ENCODE peak calls at places on chromosomes 3 and 15, in eight cellular contexts. E, V, K, X, P, S, I and B are unnamed samples.

GRCh38 chr3:184242297-184242685 is 6.5 kb downstream of the ALG3 start:
- DNase-seq in P (no peak), E (no peak), X (no peak), K (no peak), S (no peak), V (no peak), I (no peak), B (no peak)

GRCh38 chr15:74253276-74253921 is 17.3 kb downstream of the CCDC33 start:
- DNase-seq in X (no peak), K (no peak), I (no peak), E (no peak), V (no peak), P (no peak), S (no peak), B (peak; percentile 17)

GRCh38 chr3:72368331-72368975 is 479.8 kb downstream of the SHQ1 start:
- DNase-seq in V (no peak), I (no peak), X (no peak), S (no peak), E (peak; percentile 34), P (no peak), K (no peak), B (no peak)

GRCh38 chr15:79673416-79674123 is 223.2 kb downstream of the MTHFS start:
- DNase-seq in S (no peak), E (peak; percentile 13), P (no peak), I (no peak), V (no peak), X (no peak), K (no peak), B (peak; percentile 47)

GRCh38 chr3:36653095-36653494 is 111.3 kb downstream of the DCLK3 start:
- DNase-seq in S (no peak), P (no peak), K (no peak), V (no peak), I (no peak), X (no peak), E (peak; percentile 33), B (no peak)

GRCh38 chr15:67178569-67179210 is 75.8 kb downstream of the AAGAB start:
- DNase-seq in K (no peak), E (peak; percentile 98), P (no peak), S (no peak), V (peak; percentile 45), I (no peak), X (peak; percentile 41), B (peak; percentile 92)

GRCh38 chr15:75193272-75193671 is 8.4 kb upstream of the C15orf39 start:
- DNase-seq in K (no peak), S (no peak), E (no peak), V (no peak), P (no peak), X (no peak), I (no peak), B (no peak)

GRCh38 chr3:47433796-47434195 is 41.9 kb downstream of the SCAP start:
- DNase-seq in P (peak; percentile 15), S (no peak), K (no peak), X (no peak), V (no peak), E (no peak), I (no peak), B (no peak)

GRCh38 chr15:74525946-74526345 is 15.1 kb upstream of the ARID3B start:
- DNase-seq in K (no peak), P (no peak), E (peak; percentile 70), I (no peak), X (no peak), V (no peak), S (no peak), B (no peak)

GRCh38 chr3:71752911-71753715 is 542 bp upstream of the GPR27 start:
- DNase-seq in K (no peak), X (no peak), V (no peak), I (no peak), P (no peak), S (no peak), E (no peak), B (no peak)

GRCh38 chr15:100602822-100603393 is 519 bp downstream of the ASB7 start:
- DNase-seq in E (no peak), I (peak; percentile 73), P (no peak), V (no peak), S (no peak), K (no peak), X (peak; percentile 87), B (peak; percentile 32)

GRCh38 chr3:151067158-151067557 is 18.3 kb upstream of the MED12L start:
- DNase-seq in I (no peak), P (no peak), X (no peak), V (no peak), E (peak; percentile 6), K (no peak), S (no peak), B (no peak)

GRCh38 chr3:136567599-136568188 is 184.5 kb downstream of the STAG1 start:
- DNase-seq in I (no peak), E (no peak), X (no peak), S (no peak), K (no peak), V (no peak), P (no peak), B (no peak)

GRCh38 chr15:20658024-20658423 is 116.4 kb upstream of the GOLGA6L6 start:
- DNase-seq in I (no peak), V (no peak), P (no peak), S (no peak), K (no peak), E (no peak), X (no peak), B (no peak)
- H3K9me3 ChIP-seq in I (no peaks in the 10 kb centered on the region), V (no peaks in the 10 kb centered on the region), P (no peaks in the 10 kb centered on the region), S (no peaks in the 10 kb centered on the region), K (no peaks in the 10 kb centered on the region), E (no peaks in the 10 kb centered on the region), X (no peaks in the 10 kb centered on the region), B (no peaks in the 10 kb centered on the region)

GRCh38 chr15:25247418-25248030 is 191.3 kb downstream of the UBE3A start:
- DNase-seq in S (no peak), I (peak; percentile 7), E (no peak), P (no peak), K (no peak), V (no peak), X (peak; percentile 62), B (no peak)

GRCh38 chr15:25245801-25246622 is 192.8 kb downstream of the UBE3A start:
- DNase-seq in X (peak; percentile 72), V (peak; percentile 9), K (no peak), S (no peak), I (peak; percentile 6), E (no peak), P (peak; percentile 43), B (no peak)

GRCh38 chr15:25248583-25249235 is 190.1 kb downstream of the UBE3A start:
- DNase-seq in X (peak; percentile 69), P (no peak), S (no peak), I (peak; percentile 1), E (no peak), V (peak; percentile 14), K (no peak), B (no peak)

GRCh38 chr15:25244731-25245585 is 193.9 kb downstream of the UBE3A start:
- DNase-seq in V (peak; percentile 5), X (peak; percentile 69), E (no peak), I (peak; percentile 5), S (no peak), K (no peak), P (peak; percentile 46), B (no peak)

DNA sequence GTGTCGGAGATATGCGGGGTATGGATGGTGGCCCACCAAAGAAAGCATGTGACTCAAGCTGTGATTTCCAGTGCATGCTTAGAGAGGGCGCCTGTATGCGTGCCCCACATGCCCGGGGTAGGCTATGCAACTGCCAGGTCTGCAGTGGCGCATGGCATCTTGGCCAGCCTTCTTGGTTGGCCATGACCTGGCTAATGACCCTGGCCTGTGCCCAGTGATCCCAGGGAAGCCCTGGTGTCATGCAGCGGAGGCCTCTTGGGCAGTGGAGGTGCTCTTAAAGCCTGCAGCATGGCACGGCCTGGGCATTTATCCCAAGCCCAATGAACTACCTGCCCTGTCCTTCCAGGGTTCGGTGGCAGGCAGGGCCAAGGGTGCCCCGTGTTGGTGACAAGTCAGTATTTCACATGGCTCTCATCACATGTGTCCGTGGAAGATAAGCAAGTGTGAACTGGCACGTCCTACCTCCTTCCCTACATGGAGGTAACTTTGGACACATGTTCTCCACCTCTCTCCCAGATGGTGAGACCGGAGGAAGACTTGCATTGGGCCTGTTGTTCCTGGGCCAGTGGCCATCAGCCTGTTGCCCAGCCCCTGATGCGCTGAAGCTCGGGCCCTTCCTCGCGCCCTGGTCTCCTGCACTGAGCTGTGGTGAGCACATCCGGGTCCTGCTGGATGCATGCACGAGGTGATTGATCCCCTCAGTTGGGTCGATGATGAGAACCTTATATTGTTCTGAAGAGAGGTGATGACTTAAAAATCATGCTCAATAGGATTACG is 192.0 kb downstream of the UBE3A start:
- DNase-seq in X (peak; percentile 69), I (peak; percentile 9), S (no peak), K (no peak), E (no peak), P (peak; percentile 54), V (peak; percentile 8), B (no peak)
- H3K9me3 ChIP-seq in X (peaks cover 37% of the 10 kb centered on the region), I (no peaks in the 10 kb centered on the region), S (no peaks in the 10 kb centered on the region), K (no peaks in the 10 kb centered on the region), E (no peaks in the 10 kb centered on the region), P (peaks cover 23% of the 10 kb centered on the region), V (no peaks in the 10 kb centered on the region), B (no peaks in the 10 kb centered on the region)

GRCh38 chr3:26340001-26340400 is 282.6 kb upstream of the LRRC3B start:
- DNase-seq in P (no peak), E (no peak), V (no peak), X (no peak), K (no peak), I (no peak), S (no peak), B (no peak)
- H3K9me3 ChIP-seq in P (no peaks in the 10 kb centered on the region), E (no peaks in the 10 kb centered on the region), V (no peaks in the 10 kb centered on the region), X (no peaks in the 10 kb centered on the region), K (no peaks in the 10 kb centered on the region), I (no peaks in the 10 kb centered on the region), S (no peaks in the 10 kb centered on the region), B (peaks cover 3% of the 10 kb centered on the region)

GRCh38 chr3:126852536-126852935 is 130.4 kb upstream of the PLXNA1 start:
- DNase-seq in I (no peak), E (no peak), S (no peak), X (peak; percentile 38), V (no peak), P (peak; percentile 22), K (no peak), B (no peak)

GRCh38 chr3:126849768-126850167 is 133.1 kb upstream of the PLXNA1 start:
- DNase-seq in K (no peak), S (no peak), X (peak; percentile 43), I (no peak), P (peak; percentile 21), E (no peak), V (no peak), B (no peak)

GRCh38 chr3:126850370-126851085 is 132.4 kb upstream of the PLXNA1 start:
- DNase-seq in X (no peak), S (no peak), V (no peak), I (no peak), E (peak; percentile 57), K (no peak), P (peak; percentile 33), B (peak; percentile 85)

GRCh38 chr3:126851934-126852333 is 131.0 kb upstream of the PLXNA1 start:
- DNase-seq in K (no peak), E (no peak), X (peak; percentile 41), V (no peak), P (peak; percentile 24), S (no peak), I (no peak), B (no peak)

DNA sequence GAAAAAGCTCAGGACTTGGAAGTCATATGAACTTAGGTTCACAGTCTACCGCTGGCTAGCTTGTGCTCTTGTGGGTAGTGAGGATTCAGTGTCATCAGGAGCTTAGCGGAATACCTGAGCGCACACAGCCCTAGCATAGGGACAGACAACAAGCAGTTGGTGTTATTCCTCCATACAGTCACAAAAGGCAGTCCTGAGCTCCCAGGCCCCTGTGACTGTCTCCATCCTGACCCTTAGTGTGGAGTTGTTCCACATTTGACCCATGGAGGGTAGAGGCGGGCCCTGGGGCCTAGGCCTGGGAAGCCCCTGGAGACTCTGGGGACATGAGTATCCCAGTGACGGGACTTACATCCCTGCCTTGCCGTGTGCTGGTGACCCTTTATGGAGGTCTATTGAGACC is 131.5 kb upstream of the PLXNA1 start:
- DNase-seq in P (peak; percentile 34), V (no peak), E (no peak), X (peak; percentile 48), I (no peak), S (no peak), K (no peak), B (no peak)
- H3K9me3 ChIP-seq in P (no peaks in the 10 kb centered on the region), V (no peaks in the 10 kb centered on the region), E (no peaks in the 10 kb centered on the region), X (no peaks in the 10 kb centered on the region), I (no peaks in the 10 kb centered on the region), S (no peaks in the 10 kb centered on the region), K (no peaks in the 10 kb centered on the region), B (no peaks in the 10 kb centered on the region)